ENCODE peak calls at places on chromosomes 16 and 17, in six cellular contexts. U is psoas muscle, T is suprapubic skin, O is cardiac muscle cell, F is heart left ventricle, X is tibial nerve. A is an unnamed sample.

GRCh38 chr17:66541461-66542182 is 239.2 kb downstream of the PRKCA start:
- DNase-seq in F (no peak), O (peak; percentile 90), U (no peak), T (no peak), X (no peak), A (no peak)

GRCh38 chr17:29931253-29931932 is 1.4 kb upstream of the SSH2 start:
- DNase-seq in T (no peak), F (peak; percentile 65), O (peak; percentile 86), X (peak; percentile 25), U (peak; percentile 64), A (peak; percentile 63)

GRCh38 chr17:40355804-40356758 is 8.5 kb downstream of the GJD3 start:
- DNase-seq in T (peak; percentile 76), U (peak; percentile 74), O (no peak), F (peak; percentile 70), X (no peak), A (peak; percentile 48)

GRCh38 chr17:62573480-62574117 is 53.9 kb upstream of the MRC2 start:
- DNase-seq in X (no peak), T (no peak), F (no peak), U (no peak), O (no peak), A (no peak)

GRCh38 chr17:68513932-68514331 is 1.7 kb downstream of the PRKAR1A start:
- DNase-seq in O (no peak), T (no peak), X (no peak), U (no peak), F (no peak), A (no peak)

GRCh38 chr17:79007504-79008381 is 1.8 kb downstream of the CANT1 start:
- DNase-seq in U (no peak), X (no peak), O (no peak), F (no peak), T (peak; percentile 78), A (no peak)

GRCh38 chr17:40646791-40647548 is 648 bp downstream of the SMARCE1 start:
- DNase-seq in X (no peak), T (no peak), U (no peak), F (no peak), O (peak; percentile 64), A (no peak)

GRCh38 chr17:70622382-70623260 is 453.3 kb downstream of the KCNJ2 start:
- DNase-seq in X (no peak), O (peak; percentile 46), F (peak; percentile 51), U (peak; percentile 62), T (no peak), A (peak; percentile 51)

GRCh38 chr17:38867179-38867994 is 2.5 kb upstream of the LASP1 start:
- DNase-seq in X (no peak), O (peak; percentile 71), T (no peak), F (peak; percentile 66), U (no peak), A (no peak)

GRCh38 chr17:15954222-15954621 is 9.3 kb downstream of the ADORA2B start:
- DNase-seq in T (no peak), F (no peak), X (no peak), U (no peak), O (peak; percentile 83), A (no peak)

GRCh38 chr16:11547517-11547916 is 39.2 kb downstream of the LITAF start:
- DNase-seq in T (no peak), O (no peak), F (no peak), X (no peak), U (no peak), A (no peak)

GRCh38 chr17:12597895-12598294 is 67.8 kb upstream of the MYOCD start:
- DNase-seq in U (no peak), F (no peak), O (no peak), X (no peak), T (no peak), A (no peak)

GRCh38 chr17:43018008-43018853 is 4.0 kb downstream of the VAT1 start:
- DNase-seq in T (no peak), X (no peak), O (no peak), U (no peak), F (no peak), A (no peak)

GRCh38 chr16:70689970-70690905 is 4.4 kb upstream of the MTSS2 start:
- DNase-seq in X (no peak), T (no peak), U (peak; percentile 83), O (no peak), F (peak; percentile 34), A (no peak)

GRCh38 chr17:17712268-17712924 is 31.1 kb downstream of the RAI1 start:
- DNase-seq in T (no peak), U (no peak), O (peak; percentile 76), X (no peak), F (no peak), A (no peak)

GRCh38 chr17:34979153-34979552 is 1.2 kb upstream of the LIG3 start:
- DNase-seq in X (no peak), T (no peak), F (no peak), O (no peak), U (no peak), A (no peak)

GRCh38 chr17:74380086-74380958 is 13.0 kb downstream of the GPR142 start:
- DNase-seq in T (no peak), X (no peak), O (peak; percentile 34), F (no peak), U (peak; percentile 80), A (no peak)

GRCh38 chr16:11431915-11432465 is 86.7 kb downstream of the RMI2 start:
- DNase-seq in X (no peak), F (no peak), U (no peak), T (no peak), O (peak; percentile 27), A (no peak)

GRCh38 chr17:7328840-7329359 is at the start of gene NEURL4:
- DNase-seq in O (peak; percentile 27), F (no peak), X (no peak), U (no peak), T (no peak), A (peak; percentile 64)

GRCh38 chr17:80763293-80763867 is 218.7 kb downstream of the RPTOR start:
- DNase-seq in T (no peak), F (no peak), O (no peak), X (no peak), U (no peak), A (no peak)

GRCh38 chr16:86074651-86075487 is 175.9 kb downstream of the IRF8 start:
- DNase-seq in T (no peak), X (no peak), F (no peak), U (no peak), O (no peak), A (no peak)

GRCh38 chr16:86929149-86929871 is 351.0 kb downstream of the FOXL1 start:
- DNase-seq in U (no peak), T (no peak), X (no peak), F (peak; percentile 82), O (peak; percentile 88), A (no peak)

GRCh38 chr17:58084317-58084981 is 1.2 kb downstream of the DYNLL2 start:
- DNase-seq in F (peak; percentile 44), O (peak; percentile 23), U (peak; percentile 77), X (no peak), T (no peak), A (peak; percentile 52)

GRCh38 chr17:49061524-49061943 is 64.3 kb downstream of the IGF2BP1 start:
- DNase-seq in O (peak; percentile 10), U (no peak), X (no peak), F (no peak), T (no peak), A (no peak)

GRCh38 chr17:57614742-57615141 is 130.4 kb downstream of the CCDC182 start:
- DNase-seq in T (no peak), X (no peak), F (no peak), O (no peak), U (no peak), A (no peak)

GRCh38 chr17:2830678-2831077 is 34.4 kb downstream of the RAP1GAP2 start:
- DNase-seq in F (no peak), T (no peak), U (no peak), O (no peak), X (no peak), A (no peak)

DNA sequence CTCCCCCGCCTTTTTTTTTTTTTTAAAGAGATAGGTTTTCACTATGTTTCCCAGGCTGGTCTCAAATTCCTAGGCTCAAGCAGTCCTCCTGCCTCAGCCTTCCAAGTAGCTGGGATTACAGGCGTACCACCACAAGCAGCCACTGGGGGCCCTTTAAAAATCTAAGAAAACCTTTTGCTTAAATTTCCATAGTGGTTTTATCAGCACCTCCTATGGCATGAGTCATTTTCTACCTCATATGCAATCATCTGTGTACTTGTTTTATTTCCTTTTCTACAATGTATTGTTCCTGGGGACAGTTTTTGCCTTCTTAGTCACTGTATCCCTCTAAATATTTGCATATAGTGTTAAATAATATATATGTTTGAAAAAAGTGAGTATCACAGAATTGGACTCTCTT is 29.2 kb downstream of the GNA13 start:
- DNase-seq in X (no peak), F (no peak), U (no peak), T (no peak), O (peak; percentile 81), A (no peak)
- TF ChIP-seq CTCF in X (peak; percentile 4), F (no peak), U (no peak), T (peak; percentile 17), O (peak; percentile 59), A (peak; percentile 20)

GRCh38 chr16:68574479-68574878 is 35.4 kb downstream of the ZFP90 start:
- DNase-seq in T (no peak), F (no peak), U (no peak), X (no peak), O (no peak), A (no peak)

GRCh38 chr16:68575082-68575481 is 36.0 kb downstream of the ZFP90 start:
- DNase-seq in X (no peak), U (no peak), O (no peak), F (no peak), T (no peak), A (no peak)

DNA sequence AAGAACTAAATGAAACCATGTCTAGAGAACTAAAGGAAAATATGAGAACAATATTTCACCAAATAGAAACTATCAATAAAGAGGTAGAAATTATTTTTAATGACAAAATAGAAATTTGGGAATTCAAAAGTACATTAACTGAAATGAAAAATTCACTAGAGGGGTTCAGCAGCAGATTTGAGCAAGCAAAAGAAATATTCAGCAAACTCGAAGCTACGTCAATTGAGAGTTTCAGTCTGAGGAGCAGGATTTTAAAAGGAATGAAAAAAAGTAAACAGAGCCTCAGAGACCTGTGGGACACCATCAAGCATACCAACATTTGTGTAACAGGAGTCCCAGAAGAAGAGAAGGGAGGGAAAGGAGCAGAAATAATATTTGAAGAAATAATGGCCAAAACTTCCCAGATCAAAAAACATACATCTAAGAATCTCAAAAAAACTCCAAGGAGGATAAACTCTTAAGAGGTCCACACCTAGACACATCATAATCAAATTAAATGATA is 38.3 kb downstream of the ZFP90 start:
- DNase-seq in T (no peak), F (no peak), O (no peak), U (no peak), X (no peak), A (no peak)
- H3K9me3 ChIP-seq in T (peaks cover 43% of the 10 kb centered on the region), F (no peaks in the 10 kb centered on the region), O (no peaks in the 10 kb centered on the region), U (peaks cover 61% of the 10 kb centered on the region), X (no peaks in the 10 kb centered on the region), A (peaks cover 89% of the 10 kb centered on the region)

GRCh38 chr16:27298132-27298531 is 15.6 kb upstream of the IL4R start:
- DNase-seq in T (no peak), F (no peak), O (no peak), U (no peak), X (no peak), A (no peak)
- H3K27ac ChIP-seq in T (no peak overlapping the region), F (no peak overlapping the region), O (no peak overlapping the region), U (no peak overlapping the region), X (no peak overlapping the region), A (no peak overlapping the region)

DNA sequence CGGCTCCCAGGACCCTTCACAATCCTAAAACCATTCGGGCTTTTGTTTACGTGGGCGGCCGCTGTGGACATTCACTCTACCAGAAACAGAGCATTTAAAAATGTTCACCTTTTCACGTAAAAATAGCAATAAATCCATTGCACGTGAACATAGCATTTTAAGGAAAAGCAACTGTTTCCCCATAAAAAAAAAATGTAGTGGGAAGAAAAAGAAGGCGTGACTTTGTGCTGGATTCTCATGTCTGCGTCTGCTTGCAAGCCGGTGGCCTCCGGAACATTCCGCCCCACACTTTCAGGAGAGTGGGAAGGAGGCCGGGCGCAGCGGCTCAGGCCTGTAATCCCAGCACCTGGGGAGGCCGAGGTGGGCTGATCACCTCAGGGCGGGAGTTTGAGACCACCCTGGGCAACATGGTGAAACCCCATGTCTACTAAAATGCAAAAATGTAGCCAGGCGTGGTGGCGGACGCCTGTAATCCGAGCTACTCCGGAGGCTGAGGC is 13.4 kb upstream of the GNG13 start:
- DNase-seq in T (no peak), F (no peak), U (no peak), X (no peak), O (no peak), A (no peak)
- TF ChIP-seq CTCF in T (no peak), F (peak; percentile 10), U (no peak), X (no peak), O (no peak), A (no peak)